ENCODE peak calls at places on chromosomes 3 and 15, in ten cellular contexts. One of them, this sample, is unnamed.

GRCh38 chr15:39304201-39304841 is 276.6 kb upstream of the THBS1 start:
- DNase-seq in IMR-90: peak
- DNase-seq in choroid plexus epithelial cell: no peak
- DNase-seq in activated B cell treated with CpG ODN at 0.5 μM for 24 hours: no peak
- DNase-seq in kidney epithelial cell: no peak
- DNase-seq in MCF 10A: no peak
- DNase-seq in uterus: no peak
- DNase-seq in cardiac muscle cell: no peak
- DNase-seq in GM12865: no peak
- DNase-seq in Calu3: no peak
- DNase-seq in this sample: no peak

GRCh38 chr3:119628390-119628789 is 30.7 kb downstream of the PLA1A start:
- DNase-seq in IMR-90: no peak
- DNase-seq in choroid plexus epithelial cell: no peak
- DNase-seq in activated B cell treated with CpG ODN at 0.5 μM for 24 hours: peak
- DNase-seq in kidney epithelial cell: no peak
- DNase-seq in MCF 10A: no peak
- DNase-seq in uterus: no peak
- DNase-seq in cardiac muscle cell: no peak
- DNase-seq in GM12865: peak
- DNase-seq in Calu3: no peak
- DNase-seq in this sample: no peak

GRCh38 chr3:183295211-183295610 is 42.2 kb downstream of the B3GNT5 start:
- DNase-seq in IMR-90: peak
- DNase-seq in choroid plexus epithelial cell: peak
- DNase-seq in activated B cell treated with CpG ODN at 0.5 μM for 24 hours: no peak
- DNase-seq in kidney epithelial cell: no peak
- DNase-seq in MCF 10A: peak
- DNase-seq in uterus: peak
- DNase-seq in cardiac muscle cell: no peak
- DNase-seq in GM12865: no peak
- DNase-seq in Calu3: peak
- DNase-seq in this sample: no peak

GRCh38 chr3:22960326-22960984 is 242.7 kb upstream of the UBE2E2 start:
- DNase-seq in IMR-90: peak
- DNase-seq in choroid plexus epithelial cell: peak
- DNase-seq in activated B cell treated with CpG ODN at 0.5 μM for 24 hours: no peak
- DNase-seq in kidney epithelial cell: no peak
- DNase-seq in MCF 10A: peak
- DNase-seq in uterus: peak
- DNase-seq in cardiac muscle cell: peak
- DNase-seq in GM12865: peak
- DNase-seq in Calu3: peak
- DNase-seq in this sample: peak

GRCh38 chr3:55662683-55663082 is 175.6 kb upstream of the WNT5A start:
- DNase-seq in IMR-90: peak
- DNase-seq in choroid plexus epithelial cell: peak
- DNase-seq in activated B cell treated with CpG ODN at 0.5 μM for 24 hours: no peak
- DNase-seq in kidney epithelial cell: no peak
- DNase-seq in MCF 10A: peak
- DNase-seq in uterus: no peak
- DNase-seq in cardiac muscle cell: no peak
- DNase-seq in GM12865: no peak
- DNase-seq in Calu3: no peak
- DNase-seq in this sample: no peak

GRCh38 chr15:95169701-95170459 is 938.5 kb downstream of the MCTP2 start:
- DNase-seq in IMR-90: peak
- DNase-seq in choroid plexus epithelial cell: no peak
- DNase-seq in activated B cell treated with CpG ODN at 0.5 μM for 24 hours: no peak
- DNase-seq in kidney epithelial cell: no peak
- DNase-seq in MCF 10A: no peak
- DNase-seq in uterus: peak
- DNase-seq in cardiac muscle cell: peak
- DNase-seq in GM12865: no peak
- DNase-seq in Calu3: no peak
- DNase-seq in this sample: no peak

GRCh38 chr15:58467722-58468436 is 36.1 kb downstream of the LIPC start:
- DNase-seq in IMR-90: no peak
- DNase-seq in choroid plexus epithelial cell: peak
- DNase-seq in activated B cell treated with CpG ODN at 0.5 μM for 24 hours: no peak
- DNase-seq in kidney epithelial cell: peak
- DNase-seq in MCF 10A: no peak
- DNase-seq in uterus: no peak
- DNase-seq in cardiac muscle cell: no peak
- DNase-seq in GM12865: no peak
- DNase-seq in Calu3: peak
- DNase-seq in this sample: no peak

GRCh38 chr3:197792019-197792647 is 1.1 kb downstream of the LRCH3 start:
- DNase-seq in IMR-90: no peak
- DNase-seq in choroid plexus epithelial cell: peak
- DNase-seq in activated B cell treated with CpG ODN at 0.5 μM for 24 hours: no peak
- DNase-seq in kidney epithelial cell: no peak
- DNase-seq in MCF 10A: peak
- DNase-seq in uterus: no peak
- DNase-seq in cardiac muscle cell: no peak
- DNase-seq in GM12865: peak
- DNase-seq in Calu3: no peak
- DNase-seq in this sample: no peak

GRCh38 chr15:47503884-47504283 is 213.4 kb upstream of the SEMA6D start:
- DNase-seq in IMR-90: no peak
- DNase-seq in choroid plexus epithelial cell: no peak
- DNase-seq in activated B cell treated with CpG ODN at 0.5 μM for 24 hours: no peak
- DNase-seq in kidney epithelial cell: no peak
- DNase-seq in MCF 10A: no peak
- DNase-seq in uterus: no peak
- DNase-seq in cardiac muscle cell: no peak
- DNase-seq in GM12865: no peak
- DNase-seq in Calu3: no peak
- DNase-seq in this sample: no peak

GRCh38 chr15:40273428-40273827 is 9.4 kb downstream of the ANKRD63 start:
- DNase-seq in IMR-90: no peak
- DNase-seq in choroid plexus epithelial cell: no peak
- DNase-seq in activated B cell treated with CpG ODN at 0.5 μM for 24 hours: no peak
- DNase-seq in kidney epithelial cell: no peak
- DNase-seq in MCF 10A: no peak
- DNase-seq in uterus: no peak
- DNase-seq in cardiac muscle cell: no peak
- DNase-seq in GM12865: no peak
- DNase-seq in Calu3: no peak
- DNase-seq in this sample: no peak

DNA sequence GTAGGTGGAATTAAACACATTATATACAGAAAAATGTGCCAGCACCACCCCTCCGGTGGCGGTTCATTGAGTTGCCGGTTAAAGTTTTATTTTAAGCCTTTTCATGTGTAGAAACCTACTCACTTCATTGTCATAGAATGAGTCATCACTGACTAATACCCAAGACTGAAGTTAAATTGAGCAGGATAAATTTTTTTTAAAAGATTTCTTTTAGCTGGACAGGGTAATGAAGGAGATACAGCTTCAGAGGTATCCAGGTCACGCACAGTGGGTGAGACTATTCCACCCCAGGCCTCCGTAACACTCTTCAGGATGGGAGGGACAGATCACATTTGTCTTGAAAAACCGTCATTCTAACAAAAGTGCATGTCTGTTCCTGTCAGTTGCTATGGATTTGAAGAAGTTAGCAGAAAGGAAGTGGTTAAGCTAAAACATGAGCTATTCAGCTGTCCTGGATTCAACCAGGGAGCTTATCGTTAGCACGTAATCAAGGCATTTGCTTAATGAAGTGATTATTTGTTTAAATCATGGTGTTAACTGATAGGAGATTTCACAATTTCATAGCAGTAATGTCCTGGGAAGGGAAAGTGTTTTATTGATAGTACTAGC is 23.3 kb downstream of the WHAMM start:
- DNase-seq in IMR-90: peak
- DNase-seq in choroid plexus epithelial cell: peak
- DNase-seq in activated B cell treated with CpG ODN at 0.5 μM for 24 hours: no peak
- DNase-seq in kidney epithelial cell: peak
- DNase-seq in MCF 10A: peak
- DNase-seq in uterus: no peak
- DNase-seq in cardiac muscle cell: no peak
- DNase-seq in GM12865: peak
- DNase-seq in Calu3: peak
- DNase-seq in this sample: peak
- TF ChIP-seq CTCF in IMR-90: no peak
- TF ChIP-seq CTCF in choroid plexus epithelial cell: peak
- TF ChIP-seq CTCF in activated B cell treated with CpG ODN at 0.5 μM for 24 hours: no peak
- TF ChIP-seq CTCF in kidney epithelial cell: peak
- TF ChIP-seq CTCF in MCF 10A: no peak
- TF ChIP-seq CTCF in uterus: no peak
- TF ChIP-seq CTCF in cardiac muscle cell: no peak
- TF ChIP-seq CTCF in GM12865: no peak
- TF ChIP-seq CTCF in Calu3: no peak
- TF ChIP-seq CTCF in this sample: no peak

DNA sequence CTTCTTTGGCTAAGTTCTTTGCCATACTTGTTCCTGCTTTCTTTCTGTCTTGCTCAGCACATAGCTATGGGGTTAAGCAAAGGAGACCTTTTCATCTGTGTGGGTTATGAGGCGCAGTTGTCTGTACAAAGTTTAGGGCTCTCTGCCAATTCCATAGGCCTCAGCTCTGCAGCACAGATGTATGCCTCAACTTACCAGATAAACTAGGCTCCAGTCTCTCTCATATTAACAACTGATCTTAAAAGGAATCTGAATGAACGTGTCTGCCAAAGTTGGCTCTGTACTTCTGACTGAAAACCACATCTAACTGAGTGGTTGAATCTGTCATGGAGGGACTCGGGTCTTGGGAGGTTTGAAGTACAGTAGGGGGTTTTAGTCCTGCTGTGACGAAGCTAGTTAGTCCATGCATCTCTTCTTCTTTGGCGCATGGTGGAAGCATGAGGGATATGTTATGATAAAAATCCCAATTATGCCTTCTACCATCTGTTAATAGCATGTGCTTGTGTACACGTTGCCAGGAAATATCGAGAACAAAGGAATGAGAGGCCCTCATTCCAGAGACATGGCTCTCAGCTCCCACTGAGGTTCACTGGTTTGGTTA is 114.6 kb upstream of the TSC22D2 start:
- DNase-seq in IMR-90: peak
- DNase-seq in choroid plexus epithelial cell: peak
- DNase-seq in activated B cell treated with CpG ODN at 0.5 μM for 24 hours: no peak
- DNase-seq in kidney epithelial cell: no peak
- DNase-seq in MCF 10A: no peak
- DNase-seq in uterus: no peak
- DNase-seq in cardiac muscle cell: no peak
- DNase-seq in GM12865: no peak
- DNase-seq in Calu3: no peak
- DNase-seq in this sample: no peak
- TF ChIP-seq CTCF in IMR-90: no peak
- TF ChIP-seq CTCF in choroid plexus epithelial cell: no peak
- TF ChIP-seq CTCF in activated B cell treated with CpG ODN at 0.5 μM for 24 hours: no peak
- TF ChIP-seq CTCF in kidney epithelial cell: no peak
- TF ChIP-seq CTCF in MCF 10A: no peak
- TF ChIP-seq CTCF in uterus: no peak
- TF ChIP-seq CTCF in cardiac muscle cell: no peak
- TF ChIP-seq CTCF in GM12865: no peak
- TF ChIP-seq CTCF in Calu3: no peak
- TF ChIP-seq CTCF in this sample: no peak

DNA sequence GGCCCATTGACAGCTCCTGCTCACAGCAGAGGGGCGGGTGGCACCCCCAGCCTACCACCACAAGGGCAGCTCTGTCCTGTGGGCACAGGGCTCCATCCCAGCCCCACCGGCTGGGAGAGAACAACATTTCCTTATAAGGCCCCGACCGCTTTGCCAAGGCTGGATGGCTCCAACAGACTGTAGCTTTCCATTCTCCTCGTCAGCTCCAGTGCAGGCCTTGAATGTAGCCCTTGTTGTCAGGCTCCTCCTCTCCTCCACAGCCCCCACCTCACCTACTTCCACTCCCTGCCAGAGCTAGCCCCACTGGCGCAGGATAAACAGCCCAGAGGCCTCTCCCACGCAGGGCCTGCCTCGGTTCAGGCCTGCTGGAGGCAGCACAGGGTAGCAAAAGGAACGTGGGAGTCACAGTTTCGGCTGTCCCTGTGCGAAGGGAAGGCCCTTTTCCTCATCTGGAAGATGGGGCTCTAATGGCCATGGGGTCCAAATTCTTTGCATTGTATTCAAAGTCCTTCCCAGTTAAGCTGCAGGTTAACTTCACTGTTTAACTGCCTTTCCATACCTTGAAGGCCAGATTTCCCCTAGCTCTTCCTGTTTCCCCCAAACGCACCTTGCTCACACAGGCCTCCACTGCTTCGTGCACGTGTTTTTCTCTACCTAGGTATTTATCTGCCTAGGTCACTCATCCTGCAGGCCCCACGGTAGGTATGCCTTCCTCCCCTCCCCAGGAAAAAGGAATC is 101.6 kb upstream of the LPP start:
- DNase-seq in IMR-90: peak
- DNase-seq in choroid plexus epithelial cell: peak
- DNase-seq in activated B cell treated with CpG ODN at 0.5 μM for 24 hours: no peak
- DNase-seq in kidney epithelial cell: no peak
- DNase-seq in MCF 10A: no peak
- DNase-seq in uterus: peak
- DNase-seq in cardiac muscle cell: peak
- DNase-seq in GM12865: no peak
- DNase-seq in Calu3: no peak
- DNase-seq in this sample: no peak
- TF ChIP-seq CTCF in IMR-90: peak
- TF ChIP-seq CTCF in choroid plexus epithelial cell: peak
- TF ChIP-seq CTCF in activated B cell treated with CpG ODN at 0.5 μM for 24 hours: no peak
- TF ChIP-seq CTCF in kidney epithelial cell: peak
- TF ChIP-seq CTCF in MCF 10A: no peak
- TF ChIP-seq CTCF in uterus: peak
- TF ChIP-seq CTCF in cardiac muscle cell: peak
- TF ChIP-seq CTCF in GM12865: no peak
- TF ChIP-seq CTCF in Calu3: no peak
- TF ChIP-seq CTCF in this sample: no peak

GRCh38 chr3:138331143-138331894 is 1.7 kb upstream of the NME9 start:
- DNase-seq in IMR-90: peak
- DNase-seq in choroid plexus epithelial cell: peak
- DNase-seq in activated B cell treated with CpG ODN at 0.5 μM for 24 hours: no peak
- DNase-seq in kidney epithelial cell: no peak
- DNase-seq in MCF 10A: no peak
- DNase-seq in uterus: no peak
- DNase-seq in cardiac muscle cell: no peak
- DNase-seq in GM12865: peak
- DNase-seq in Calu3: no peak
- DNase-seq in this sample: no peak
- TF ChIP-seq CTCF in IMR-90: peak
- TF ChIP-seq CTCF in choroid plexus epithelial cell: peak
- TF ChIP-seq CTCF in activated B cell treated with CpG ODN at 0.5 μM for 24 hours: no peak
- TF ChIP-seq CTCF in kidney epithelial cell: peak
- TF ChIP-seq CTCF in MCF 10A: peak
- TF ChIP-seq CTCF in uterus: no peak
- TF ChIP-seq CTCF in cardiac muscle cell: no peak
- TF ChIP-seq CTCF in GM12865: peak
- TF ChIP-seq CTCF in Calu3: peak
- TF ChIP-seq CTCF in this sample: no peak

GRCh38 chr3:130893240-130894129 is at the start of gene ATP2C1:
- DNase-seq in IMR-90: peak
- DNase-seq in choroid plexus epithelial cell: peak
- DNase-seq in activated B cell treated with CpG ODN at 0.5 μM for 24 hours: peak
- DNase-seq in kidney epithelial cell: peak
- DNase-seq in MCF 10A: peak
- DNase-seq in uterus: peak
- DNase-seq in cardiac muscle cell: peak
- DNase-seq in GM12865: peak
- DNase-seq in Calu3: peak
- DNase-seq in this sample: peak
- TF ChIP-seq CTCF in IMR-90: no peak
- TF ChIP-seq CTCF in choroid plexus epithelial cell: no peak
- TF ChIP-seq CTCF in activated B cell treated with CpG ODN at 0.5 μM for 24 hours: no peak
- TF ChIP-seq CTCF in kidney epithelial cell: no peak
- TF ChIP-seq CTCF in MCF 10A: peak
- TF ChIP-seq CTCF in uterus: peak
- TF ChIP-seq CTCF in cardiac muscle cell: no peak
- TF ChIP-seq CTCF in GM12865: no peak
- TF ChIP-seq CTCF in Calu3: no peak
- TF ChIP-seq CTCF in this sample: no peak

GRCh38 chr15:75720787-75721461 is 8.3 kb upstream of the CSPG4 start:
- DNase-seq in IMR-90: no peak
- DNase-seq in choroid plexus epithelial cell: peak
- DNase-seq in activated B cell treated with CpG ODN at 0.5 μM for 24 hours: no peak
- DNase-seq in kidney epithelial cell: no peak
- DNase-seq in MCF 10A: peak
- DNase-seq in uterus: peak
- DNase-seq in cardiac muscle cell: peak
- DNase-seq in GM12865: peak
- DNase-seq in Calu3: peak
- DNase-seq in this sample: peak
- TF ChIP-seq CTCF in IMR-90: no peak
- TF ChIP-seq CTCF in choroid plexus epithelial cell: peak
- TF ChIP-seq CTCF in activated B cell treated with CpG ODN at 0.5 μM for 24 hours: no peak
- TF ChIP-seq CTCF in kidney epithelial cell: peak
- TF ChIP-seq CTCF in MCF 10A: peak
- TF ChIP-seq CTCF in uterus: no peak
- TF ChIP-seq CTCF in cardiac muscle cell: no peak
- TF ChIP-seq CTCF in GM12865: peak
- TF ChIP-seq CTCF in Calu3: peak
- TF ChIP-seq CTCF in this sample: peak

This sample was measured in GM20000.